ENCODE peak calls at places on chromosome 14, in nine cellular contexts. B, T, N, E, I, G, M, V and K are unnamed samples.

GRCh38 chr14:96146131-96146771 is 58.4 kb upstream of the BDKRB2 start:
- ATAC-seq in B (no peak), T (peak), N (no peak), E (no peak), I (peak), G (peak), M (peak), V (no peak), K (peak)

GRCh38 chr14:99380402-99380801 is 100.3 kb downstream of the SETD3 start:
- ATAC-seq in B (no peak), T (no peak), N (no peak), E (no peak), I (no peak), G (no peak), M (no peak), V (no peak), K (no peak)

GRCh38 chr14:84825481-84825880 is 704.5 kb upstream of the FLRT2 start:
- ATAC-seq in B (no peak), T (no peak), N (no peak), E (no peak), I (no peak), G (no peak), M (no peak), V (no peak), K (peak)

GRCh38 chr14:67853207-67853606 is 33.6 kb downstream of the RAD51B start:
- ATAC-seq in B (peak), T (no peak), N (peak), E (no peak), I (no peak), G (no peak), M (no peak), V (no peak), K (no peak)

GRCh38 chr14:68215628-68216027 is 396.0 kb downstream of the RAD51B start:
- ATAC-seq in B (no peak), T (peak), N (no peak), E (no peak), I (no peak), G (no peak), M (no peak), V (peak), K (peak)

GRCh38 chr14:66005899-66006434 is 480.2 kb upstream of the CCDC196 start:
- ATAC-seq in B (no peak), T (no peak), N (no peak), E (no peak), I (no peak), G (no peak), M (no peak), V (no peak), K (no peak)

GRCh38 chr14:31441273-31442110 is 15.8 kb downstream of the DTD2 start:
- ATAC-seq in B (no peak), T (peak), N (no peak), E (no peak), I (peak), G (peak), M (no peak), V (peak), K (no peak)

GRCh38 chr14:68884031-68885030 is 91.5 kb upstream of the ZFP36L1 start:
- ATAC-seq in B (no peak), T (peak), N (no peak), E (no peak), I (peak), G (peak), M (peak), V (peak), K (peak)

GRCh38 chr14:51821822-51822221 is 38.6 kb upstream of the GNG2 start:
- ATAC-seq in B (no peak), T (no peak), N (no peak), E (no peak), I (no peak), G (no peak), M (no peak), V (peak), K (no peak)

GRCh38 chr14:76810953-76811400 is 1.7 kb downstream of the ANGEL1 start:
- ATAC-seq in B (peak), T (peak), N (no peak), E (peak), I (no peak), G (peak), M (no peak), V (peak), K (no peak)

GRCh38 chr14:54866588-54866987 is 36.0 kb downstream of the GCH1 start:
- ATAC-seq in B (no peak), T (no peak), N (no peak), E (no peak), I (no peak), G (no peak), M (no peak), V (peak), K (no peak)

GRCh38 chr14:89869606-89870005 is 84.9 kb downstream of the EFCAB11 start:
- ATAC-seq in B (no peak), T (no peak), N (no peak), E (no peak), I (no peak), G (no peak), M (no peak), V (no peak), K (no peak)

GRCh38 chr14:69684461-69685183 is 73.2 kb downstream of the SUSD6 start:
- ATAC-seq in B (no peak), T (peak), N (no peak), E (peak), I (no peak), G (no peak), M (no peak), V (peak), K (no peak)

GRCh38 chr14:73394317-73394716 is 64.0 kb downstream of the NUMB start:
- ATAC-seq in B (no peak), T (no peak), N (no peak), E (no peak), I (no peak), G (no peak), M (no peak), V (no peak), K (no peak)

GRCh38 chr14:37584211-37585100 is 10.6 kb downstream of the FOXA1 start:
- ATAC-seq in B (no peak), T (peak), N (no peak), E (no peak), I (no peak), G (no peak), M (no peak), V (peak), K (peak)

GRCh38 chr14:106657460-106657859 is 1131.1 kb downstream of the TMEM121 start:
- ATAC-seq in B (peak), T (no peak), N (peak), E (peak), I (no peak), G (no peak), M (no peak), V (no peak), K (no peak)

GRCh38 chr14:75711796-75712211 is 50.8 kb downstream of the TTLL5 start:
- ATAC-seq in B (no peak), T (peak), N (no peak), E (peak), I (peak), G (peak), M (peak), V (peak), K (peak)

GRCh38 chr14:54976316-54976715 is 50.6 kb downstream of the WDHD1 start:
- ATAC-seq in B (no peak), T (no peak), N (no peak), E (no peak), I (no peak), G (no peak), M (no peak), V (peak), K (no peak)

GRCh38 chr14:28356819-28357218 is 409.8 kb upstream of the FOXG1 start:
- ATAC-seq in B (no peak), T (no peak), N (no peak), E (no peak), I (no peak), G (no peak), M (no peak), V (no peak), K (no peak)